ENCODE peak calls at places on chromosome 20, in eight cellular contexts. P is heart left ventricle, W is GM06990, F is A673, K is breast epithelium, M is MM.1S, V is RWPE1, Z is endothelial cell. L is an unnamed sample.
A peak's percentile ranks its signal among the peaks of the same experiment; 100 is the strongest.

GRCh38 chr20:22566876-22567658 is 17.3 kb downstream of the FOXA2 start:
- DNase-seq in P (no peak), W (no peak), F (no peak), K (no peak), M (no peak), V (no peak), Z (no peak), L (no peak)

GRCh38 chr20:34940126-34940525 is 15.5 kb downstream of the GSS start:
- DNase-seq in P (no peak), W (no peak), F (no peak), K (no peak), M (peak; percentile 87), V (no peak), Z (no peak), L (no peak)

GRCh38 chr20:46767127-46767761 is 57.8 kb downstream of the SLC2A10 start:
- DNase-seq in P (no peak), W (no peak), F (peak; percentile 49), K (no peak), M (peak; percentile 42), V (peak; percentile 74), Z (peak; percentile 53), L (peak; percentile 13)

GRCh38 chr20:52193133-52193532 is 1.6 kb upstream of the ZFP64 start:
- DNase-seq in P (no peak), W (no peak), F (no peak), K (no peak), M (no peak), V (no peak), Z (no peak), L (no peak)

GRCh38 chr20:63499333-63499969 is 568 bp upstream of the EEF1A2 start:
- DNase-seq in P (peak; percentile 63), W (no peak), F (no peak), K (no peak), M (no peak), V (no peak), Z (no peak), L (no peak)

GRCh38 chr20:51531141-51531710 is 11.3 kb downstream of the NFATC2 start:
- DNase-seq in P (no peak), W (peak; percentile 74), F (no peak), K (no peak), M (no peak), V (peak; percentile 97), Z (no peak), L (no peak)

GRCh38 chr20:10721112-10721896 is 47.5 kb upstream of the JAG1 start:
- DNase-seq in P (no peak), W (no peak), F (no peak), K (no peak), M (no peak), V (no peak), Z (no peak), L (no peak)

GRCh38 chr20:3093861-3094361 is 9.4 kb upstream of the AVP start:
- DNase-seq in P (no peak), W (no peak), F (no peak), K (no peak), M (no peak), V (no peak), Z (no peak), L (no peak)

GRCh38 chr20:52346797-52347196 is 155.2 kb upstream of the ZFP64 start:
- DNase-seq in P (no peak), W (no peak), F (no peak), K (no peak), M (no peak), V (no peak), Z (no peak), L (peak; percentile 73)

GRCh38 chr20:11117808-11118528 is 444.2 kb upstream of the JAG1 start:
- DNase-seq in P (no peak), W (no peak), F (no peak), K (no peak), M (no peak), V (peak; percentile 86), Z (no peak), L (no peak)

GRCh38 chr20:51815383-51816076 is 13.2 kb upstream of the SALL4 start:
- DNase-seq in P (no peak), W (no peak), F (no peak), K (no peak), M (no peak), V (no peak), Z (no peak), L (no peak)

GRCh38 chr20:32521780-32522524 is 63.2 kb downstream of the NOL4L start:
- DNase-seq in P (peak; percentile 81), W (peak; percentile 43), F (peak; percentile 73), K (peak; percentile 75), M (peak; percentile 57), V (peak; percentile 92), Z (peak; percentile 87), L (no peak)

GRCh38 chr20:38214256-38214870 is 46.2 kb downstream of the KIAA1755 start:
- DNase-seq in P (no peak), W (no peak), F (no peak), K (no peak), M (no peak), V (no peak), Z (no peak), L (no peak)

GRCh38 chr20:949717-950116 is 33.6 kb upstream of the ANGPT4 start:
- DNase-seq in P (no peak), W (no peak), F (no peak), K (no peak), M (no peak), V (no peak), Z (no peak), L (no peak)

GRCh38 chr20:36951198-36951976 is at the start of gene SAMHD1:
- DNase-seq in P (peak; percentile 99), W (peak; percentile 98), F (peak; percentile 92), K (peak; percentile 82), M (peak; percentile 100), V (peak; percentile 100), Z (peak; percentile 94), L (peak; percentile 95)

GRCh38 chr20:36950432-36951197 is 893 bp downstream of the SAMHD1 start:
- DNase-seq in P (no peak), W (no peak), F (peak; percentile 32), K (no peak), M (peak; percentile 31), V (peak; percentile 77), Z (peak; percentile 31), L (no peak)

GRCh38 chr20:36956674-36957073 is 5.2 kb upstream of the SAMHD1 start:
- DNase-seq in P (no peak), W (no peak), F (no peak), K (no peak), M (no peak), V (no peak), Z (no peak), L (no peak)

GRCh38 chr20:36957875-36958667 is 6.6 kb upstream of the SAMHD1 start:
- DNase-seq in P (no peak), W (no peak), F (no peak), K (no peak), M (no peak), V (no peak), Z (no peak), L (no peak)

GRCh38 chr20:36951977-36952738 is 650 bp upstream of the SAMHD1 start:
- DNase-seq in P (no peak), W (no peak), F (no peak), K (no peak), M (no peak), V (no peak), Z (no peak), L (no peak)
- TF ChIP-seq CTCF in P (no peak), W (no peak), F (no peak), K (no peak), M (no peak), V (no peak), Z (no peak), L (no peak)

DNA sequence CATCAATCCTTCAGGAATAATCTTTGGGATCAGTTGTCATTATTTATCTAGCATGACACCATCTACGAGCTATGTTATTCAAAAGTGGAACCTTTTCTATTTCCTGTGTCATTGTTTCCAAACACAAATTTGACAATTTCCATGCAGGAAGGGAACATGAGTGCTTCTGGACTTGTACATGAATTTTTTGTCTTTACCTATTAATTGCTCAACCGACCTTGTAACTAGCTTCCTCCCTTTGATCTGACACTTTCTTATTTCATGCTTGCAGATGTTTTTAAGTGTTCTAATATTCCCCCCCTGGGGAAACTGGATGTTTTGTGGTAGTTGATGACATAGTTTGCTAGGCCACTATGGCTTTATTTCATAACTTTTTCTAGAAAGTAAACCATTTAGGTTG is 139.4 kb downstream of the BMP2 start:
- DNase-seq in P (no peak), W (no peak), F (no peak), K (no peak), M (no peak), V (no peak), Z (no peak), L (no peak)
- TF ChIP-seq CTCF in P (no peak), W (no peak), F (no peak), K (no peak), M (no peak), V (no peak), Z (no peak), L (no peak)

GRCh38 chr20:43448748-43449535 is 8.8 kb upstream of the SRSF6 start:
- DNase-seq in P (no peak), W (no peak), F (peak; percentile 72), K (no peak), M (peak; percentile 40), V (peak; percentile 86), Z (peak; percentile 47), L (no peak)
- TF ChIP-seq CTCF in P (peak; percentile 65), W (peak; percentile 82), F (peak; percentile 77), K (no peak), M (peak; percentile 75), V (peak; percentile 96), Z (peak; percentile 64), L (peak; percentile 88)

GRCh38 chr20:25508083-25508770 is 77.1 kb downstream of the NINL start:
- DNase-seq in P (no peak), W (no peak), F (no peak), K (no peak), M (no peak), V (no peak), Z (no peak), L (no peak)

GRCh38 chr20:25509084-25509483 is 76.2 kb downstream of the NINL start:
- DNase-seq in P (no peak), W (no peak), F (no peak), K (no peak), M (no peak), V (no peak), Z (no peak), L (no peak)

GRCh38 chr20:25510202-25510601 is 75.1 kb downstream of the NINL start:
- DNase-seq in P (no peak), W (no peak), F (no peak), K (no peak), M (no peak), V (no peak), Z (no peak), L (no peak)

GRCh38 chr20:25504366-25505135 is 80.8 kb downstream of the NINL start:
- DNase-seq in P (no peak), W (no peak), F (no peak), K (no peak), M (no peak), V (no peak), Z (no peak), L (no peak)

DNA sequence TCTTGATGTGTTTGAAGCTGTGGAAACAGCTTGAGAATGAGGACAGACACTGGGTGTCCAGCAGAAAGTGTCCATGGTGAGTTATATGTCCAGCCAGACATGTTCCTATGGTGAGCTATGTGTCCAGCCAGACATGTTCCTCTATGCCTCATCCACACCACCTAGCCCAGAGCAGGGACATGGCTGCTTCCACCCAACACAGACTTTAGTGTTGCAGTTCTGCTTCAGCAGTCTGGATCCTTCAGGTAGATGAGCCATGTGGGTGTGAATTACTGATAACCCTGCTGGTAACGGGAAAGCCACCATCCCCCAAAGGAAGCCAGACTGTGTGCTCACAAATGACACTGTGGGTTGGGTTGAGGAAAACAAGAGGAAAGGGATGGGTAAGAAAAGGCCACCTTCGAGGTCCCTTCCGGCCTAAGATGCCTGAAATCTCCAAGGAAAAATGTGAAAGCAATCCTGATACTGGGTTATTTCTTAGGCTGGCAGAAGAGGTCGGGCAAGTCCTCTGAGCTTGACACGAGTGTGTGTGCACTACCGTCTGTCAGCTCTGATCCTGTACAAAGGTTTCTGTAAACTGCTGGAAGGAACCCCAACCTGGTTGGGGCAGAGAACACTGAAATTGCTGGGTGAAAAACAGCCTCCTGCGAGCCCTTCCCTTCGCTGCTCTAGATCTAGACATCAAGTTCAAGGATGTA is 77.8 kb downstream of the NINL start:
- DNase-seq in P (no peak), W (no peak), F (no peak), K (no peak), M (no peak), V (no peak), Z (no peak), L (no peak)
- TF ChIP-seq CTCF in P (no peak), W (no peak), F (no peak), K (no peak), M (no peak), V (no peak), Z (no peak), L (peak; percentile 4)